ENCODE peak calls at places on chromosomes 3 and 15, in four cellular contexts. I is K562, G is H1, K is HCT116. V is an unnamed sample.

GRCh38 chr3:186097663-186098451 is 11.0 kb downstream of the ETV5 start:
- DNase-seq in I (peak), G (peak), K (peak), V (peak)

GRCh38 chr3:194032828-194033435 is 103.0 kb upstream of the HES1 start:
- DNase-seq in I (no peak), G (no peak), K (no peak), V (no peak)

GRCh38 chr3:190566043-190566933 is 52.4 kb downstream of the IL1RAP start:
- DNase-seq in I (no peak), G (no peak), K (peak), V (peak)

GRCh38 chr15:87619161-87619960 is 637.2 kb downstream of the NTRK3 start:
- DNase-seq in I (peak), G (no peak), K (no peak), V (peak)

GRCh38 chr3:80785475-80785874 is 976.0 kb downstream of the GBE1 start:
- DNase-seq in I (no peak), G (no peak), K (no peak), V (peak)

GRCh38 chr15:65641723-65642475 is 20.2 kb downstream of the SLC24A1 start:
- DNase-seq in I (no peak), G (no peak), K (no peak), V (peak)

GRCh38 chr15:80761754-80762153 is 17.4 kb upstream of the CEMIP start:
- DNase-seq in I (no peak), G (no peak), K (no peak), V (no peak)

GRCh38 chr3:172305552-172305951 is 142.7 kb downstream of the GHSR start:
- DNase-seq in I (no peak), G (no peak), K (no peak), V (no peak)

GRCh38 chr3:102174832-102175374 is 259.9 kb upstream of the ZPLD1 start:
- DNase-seq in I (no peak), G (no peak), K (no peak), V (no peak)

GRCh38 chr3:13600950-13601691 is 52.2 kb downstream of the FBLN2 start:
- DNase-seq in I (no peak), G (no peak), K (peak), V (peak)

GRCh38 chr3:42340466-42340865 is 69.9 kb downstream of the LYZL4 start:
- DNase-seq in I (no peak), G (no peak), K (peak), V (no peak)

GRCh38 chr3:36697397-36698001 is 66.9 kb downstream of the DCLK3 start:
- DNase-seq in I (no peak), G (no peak), K (no peak), V (peak)

GRCh38 chr15:67091073-67091965 is 25.9 kb downstream of the SMAD3 start:
- DNase-seq in I (peak), G (no peak), K (peak), V (peak)

GRCh38 chr3:6770376-6770648 is 90.6 kb upstream of the GRM7 start:
- DNase-seq in I (no peak), G (no peak), K (no peak), V (no peak)

GRCh38 chr3:11930084-11930483 is 74.1 kb upstream of the SYN2 start:
- DNase-seq in I (no peak), G (no peak), K (no peak), V (no peak)

GRCh38 chr15:47194718-47195117 is 522.6 kb upstream of the SEMA6D start:
- DNase-seq in I (no peak), G (no peak), K (no peak), V (peak)

GRCh38 chr15:26870346-26870745 is 3.5 kb downstream of the GABRA5 start:
- DNase-seq in I (no peak), G (no peak), K (no peak), V (no peak)

GRCh38 chr15:90306560-90306959 is 41.1 kb downstream of the NGRN start:
- DNase-seq in I (no peak), G (no peak), K (no peak), V (no peak)

GRCh38 chr3:144821583-144821982 is 850.0 kb downstream of the DIPK2A start:
- DNase-seq in I (no peak), G (no peak), K (no peak), V (no peak)
- TF ChIP-seq YY1 in I (no peak), G (no peak), K (no peak), V (no peak)

GRCh38 chr15:43912991-43913927 is 86.5 kb downstream of the WDR76 start:
- DNase-seq in I (no peak), G (no peak), K (peak), V (no peak)
- TF ChIP-seq JUND in I (peak), G (no peak), K (peak), V (peak)

DNA sequence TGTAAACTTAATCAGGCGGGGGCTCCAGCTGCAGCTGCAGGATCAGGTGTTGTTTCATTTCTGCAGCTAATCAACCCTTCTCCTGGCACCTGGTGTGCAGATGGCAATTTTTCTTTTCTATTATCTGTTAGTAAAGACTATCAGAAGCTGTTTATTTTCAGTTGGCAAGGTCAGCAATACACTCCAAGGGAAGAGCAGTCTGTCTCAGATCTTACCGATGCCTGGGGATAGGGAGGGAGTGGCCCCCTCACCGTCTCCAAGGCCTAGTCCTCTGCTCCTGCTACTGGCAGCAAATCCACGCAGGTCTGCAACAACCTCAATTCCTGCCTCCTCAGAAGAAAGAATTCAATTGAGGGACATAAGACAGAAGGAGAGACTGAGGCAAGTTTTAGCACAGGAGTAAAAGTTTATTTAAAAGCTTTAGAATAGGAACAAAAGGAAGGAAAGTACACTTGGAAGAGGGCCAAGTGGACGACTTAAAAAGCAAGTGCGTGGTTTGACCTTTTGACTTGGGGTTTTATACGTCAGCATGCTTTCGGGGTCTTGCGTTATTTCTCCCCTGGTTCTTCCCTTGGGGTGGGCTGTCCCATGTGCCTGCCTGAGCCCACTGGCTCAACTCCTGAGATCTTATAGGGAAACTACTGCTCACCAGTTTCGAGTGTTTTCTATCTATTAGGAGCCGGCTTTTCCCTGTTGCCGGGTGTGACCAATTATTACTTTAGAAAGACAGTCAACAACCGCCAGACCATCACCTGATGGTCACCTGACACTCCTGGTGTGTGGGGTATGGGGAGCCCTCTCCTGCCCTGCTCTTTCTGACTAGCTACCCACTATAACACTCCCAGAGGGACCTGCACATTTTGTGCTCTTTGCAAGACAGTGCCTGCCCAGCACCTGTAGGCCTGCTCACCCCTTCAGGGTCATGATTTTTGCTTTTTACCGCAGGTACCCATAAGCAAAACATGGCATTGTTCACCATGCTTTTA is 9.4 kb downstream of the CCRL2 start:
- DNase-seq in I (peak), G (no peak), K (no peak), V (no peak)
- H3K9ac ChIP-seq in I (no peak), G (no peak), K (no peak), V (no peak)

GRCh38 chr3:73729969-73730440 is 105.3 kb upstream of the PDZRN3 start:
- DNase-seq in I (no peak), G (no peak), K (no peak), V (no peak)

GRCh38 chr3:73723596-73723995 is 98.9 kb upstream of the PDZRN3 start:
- DNase-seq in I (no peak), G (no peak), K (no peak), V (no peak)

GRCh38 chr3:73727854-73728253 is 103.1 kb upstream of the PDZRN3 start:
- DNase-seq in I (no peak), G (no peak), K (no peak), V (no peak)

GRCh38 chr3:73727117-73727802 is 102.5 kb upstream of the PDZRN3 start:
- DNase-seq in I (no peak), G (peak), K (no peak), V (no peak)
- TF ChIP-seq YY1 in I (no peak), G (peak), K (no peak), V (peak)

GRCh38 chr15:43912208-43912607 is 85.4 kb downstream of the WDR76 start:
- DNase-seq in I (no peak), G (no peak), K (no peak), V (no peak)

GRCh38 chr15:43908641-43909040 is 81.8 kb downstream of the WDR76 start:
- DNase-seq in I (no peak), G (no peak), K (no peak), V (no peak)

GRCh38 chr15:43913941-43914340 is 87.1 kb downstream of the WDR76 start:
- DNase-seq in I (no peak), G (no peak), K (no peak), V (no peak)

GRCh38 chr15:43915820-43916660 is 89.2 kb downstream of the WDR76 start:
- DNase-seq in I (no peak), G (no peak), K (no peak), V (no peak)

GRCh38 chr15:43911235-43911661 is 84.4 kb downstream of the WDR76 start:
- DNase-seq in I (no peak), G (no peak), K (no peak), V (no peak)
- TF ChIP-seq JUND in I (no peak), G (no peak), K (peak), V (peak)

GRCh38 chr3:59444293-59444671 is 394.5 kb upstream of the CFAP20DC start:
- DNase-seq in I (no peak), G (no peak), K (no peak), V (no peak)
- H3K9ac ChIP-seq in I (no peak), G (no peak), K (no peak), V (no peak)